ENCODE peak calls at places on chromosomes 2 and 18, in five cellular contexts. R is NCI-H510A treated with DMSO at 0.1 percent for 48 hours; L is body of pancreas; N is progenitor cell of endocrine pancreas; G is stimulated activated CD8-positive, alpha-beta memory T cell treated with anti-CD3 and anti-CD28 coated beads, Interleukin-4, amount 100 ng/mL, for 1 hour. A is an unnamed sample.

GRCh38 chr2:215919624-215920243 is 93.6 kb downstream of the MREG start:
- DNase-seq in R (no peak), G (no peak), N (no peak), L (no peak), A (no peak)

GRCh38 chr2:11111811-11112425 is 43.3 kb upstream of the SLC66A3 start:
- DNase-seq in L (no peak), G (no peak), R (no peak), N (no peak), A (no peak)

GRCh38 chr2:217691920-217692666 is 310.7 kb downstream of the TNS1 start:
- DNase-seq in N (no peak), L (no peak), G (no peak), R (peak), A (no peak)

GRCh38 chr2:45936623-45936979 is 285.1 kb downstream of the PRKCE start:
- DNase-seq in R (no peak), N (no peak), L (no peak), G (no peak), A (no peak)

GRCh38 chr2:45137941-45138695 is 128.9 kb upstream of the SIX2 start:
- DNase-seq in G (no peak), N (no peak), R (no peak), L (no peak), A (no peak)

GRCh38 chr2:42092084-42092996 is 44.5 kb downstream of the PKDCC start:
- DNase-seq in L (peak), R (no peak), N (no peak), G (no peak), A (no peak)

GRCh38 chr18:64379662-64380061 is 230.8 kb upstream of the LINC00305 start:
- DNase-seq in N (no peak), L (no peak), R (no peak), G (no peak), A (no peak)

GRCh38 chr18:13480856-13481255 is 245.5 kb downstream of the FAM210A start:
- DNase-seq in R (no peak), L (no peak), G (no peak), N (no peak), A (no peak)

GRCh38 chr2:46835520-46835919 is 80.1 kb downstream of the MCFD2 start:
- DNase-seq in R (no peak), L (no peak), G (no peak), N (no peak), A (no peak)

GRCh38 chr2:113174369-113174735 is 581 bp downstream of the PSD4 start:
- DNase-seq in G (no peak), L (no peak), N (no peak), R (no peak), A (no peak)

GRCh38 chr2:186891219-186891621 is 42.2 kb upstream of the ZSWIM2 start:
- DNase-seq in R (no peak), L (peak), G (no peak), N (no peak), A (peak)

GRCh38 chr2:79977782-79978181 is 326.8 kb downstream of the LRRTM1 start:
- DNase-seq in G (no peak), L (no peak), N (no peak), R (no peak), A (no peak)

A was measured in NCI-H1417.